ENCODE peak calls at places on chromosomes 12 and 14, in four cellular contexts. A, S, Y and F are unnamed samples.

GRCh38 chr14:32307881-32308582 is 21.1 kb upstream of the AKAP6 start:
- DNase-seq in A (no peak), S (no peak), Y (no peak), F (no peak)

GRCh38 chr14:54219281-54220121 is 177.3 kb upstream of the CDKN3 start:
- DNase-seq in A (no peak), S (no peak), Y (peak; percentile 67), F (no peak)

GRCh38 chr14:64202731-64203130 is 91.4 kb downstream of the ESR2 start:
- DNase-seq in A (no peak), S (no peak), Y (no peak), F (no peak)

GRCh38 chr12:8695116-8695515 is 2.7 kb upstream of the RIMKLB start:
- DNase-seq in A (no peak), S (no peak), Y (no peak), F (no peak)

GRCh38 chr12:67365131-67365530 is 96.0 kb downstream of the CAND1 start:
- DNase-seq in A (no peak), S (no peak), Y (no peak), F (no peak)

GRCh38 chr12:124577986-124578385 is 10.6 kb upstream of the NCOR2 start:
- DNase-seq in A (no peak), S (no peak), Y (no peak), F (no peak)

GRCh38 chr12:96445743-96446655 is 43.4 kb upstream of the CFAP54 start:
- DNase-seq in A (no peak), S (peak; percentile 70), Y (peak; percentile 71), F (peak; percentile 92)

GRCh38 chr12:31479516-31480210 is 111.3 kb downstream of the DENND5B start:
- DNase-seq in A (no peak), S (no peak), Y (no peak), F (no peak)

GRCh38 chr12:97556201-97556824 is 93.7 kb downstream of the RMST start:
- DNase-seq in A (no peak), S (no peak), Y (peak; percentile 42), F (no peak)

GRCh38 chr12:132818562-132818961 is 10.1 kb downstream of the GOLGA3 start:
- DNase-seq in A (no peak), S (no peak), Y (no peak), F (no peak)

GRCh38 chr14:20332946-20333782 is at the start of gene CCNB1IP1:
- DNase-seq in A (peak; percentile 8), S (peak; percentile 55), Y (peak; percentile 85), F (peak; percentile 93)

GRCh38 chr12:108806921-108807320 is 50.5 kb downstream of the SSH1 start:
- DNase-seq in A (no peak), S (no peak), Y (no peak), F (no peak)

GRCh38 chr14:102579696-102580551 is 12.5 kb upstream of the RCOR1 start:
- DNase-seq in A (no peak), S (peak; percentile 20), Y (peak; percentile 84), F (no peak)

GRCh38 chr12:132560831-132561783 is 49.3 kb downstream of the LRCOL1 start:
- DNase-seq in A (no peak), S (no peak), Y (peak; percentile 24), F (peak; percentile 60)

GRCh38 chr14:95686935-95687334 is 709 bp downstream of the TCL1B start:
- DNase-seq in A (no peak), S (no peak), Y (no peak), F (no peak)

GRCh38 chr14:89041245-89041585 is 216.8 kb downstream of the TTC8 start:
- DNase-seq in A (no peak), S (no peak), Y (no peak), F (no peak)

GRCh38 chr12:111687255-111687654 is 1.4 kb downstream of the ACAD10 start:
- DNase-seq in A (no peak), S (no peak), Y (no peak), F (peak; percentile 33)

GRCh38 chr14:30906752-30907658 is 32.6 kb downstream of the COCH start:
- DNase-seq in A (no peak), S (no peak), Y (no peak), F (peak; percentile 16)

GRCh38 chr14:101980700-101981099 is 16.3 kb downstream of the DYNC1H1 start:
- DNase-seq in A (no peak), S (peak; percentile 98), Y (peak; percentile 99), F (no peak)

GRCh38 chr14:104086661-104087461 is 1.4 kb downstream of the ASPG start:
- DNase-seq in A (no peak), S (no peak), Y (no peak), F (no peak)

GRCh38 chr12:50690923-50691322 is 73.0 kb upstream of the ATF1 start:
- DNase-seq in A (peak; percentile 3), S (no peak), Y (peak; percentile 37), F (no peak)

GRCh38 chr12:63802012-63802608 is 22.4 kb downstream of the RXYLT1 start:
- DNase-seq in A (no peak), S (no peak), Y (peak; percentile 30), F (peak; percentile 12)

GRCh38 chr12:109604902-109605536 is 31.4 kb downstream of the MVK start:
- DNase-seq in A (no peak), S (no peak), Y (no peak), F (no peak)

GRCh38 chr14:101960225-101960624 is 4.1 kb upstream of the DYNC1H1 start:
- DNase-seq in A (no peak), S (no peak), Y (no peak), F (no peak)

GRCh38 chr12:42091769-42092168 is 52.9 kb downstream of the GXYLT1 start:
- DNase-seq in A (no peak), S (no peak), Y (no peak), F (no peak)

GRCh38 chr12:2360630-2361170 is 307.9 kb downstream of the CACNA1C start:
- DNase-seq in A (no peak), S (no peak), Y (no peak), F (no peak)

GRCh38 chr14:50917449-50917848 is 26.8 kb downstream of the PYGL start:
- DNase-seq in A (no peak), S (no peak), Y (no peak), F (no peak)

GRCh38 chr14:76771432-76771980 is 10.2 kb downstream of the VASH1 start:
- DNase-seq in A (no peak), S (no peak), Y (no peak), F (no peak)

GRCh38 chr12:59698599-59698998 is 102.8 kb downstream of the SLC16A7 start:
- DNase-seq in A (no peak), S (peak; percentile 78), Y (peak; percentile 91), F (no peak)

GRCh38 chr14:50037837-50038236 is 78.5 kb downstream of the VCPKMT start:
- DNase-seq in A (no peak), S (no peak), Y (no peak), F (no peak)

GRCh38 chr12:54162741-54163140 is 26.0 kb downstream of the SMUG1 start:
- DNase-seq in A (no peak), S (no peak), Y (no peak), F (no peak)

GRCh38 chr14:95398630-95399547 is 79.2 kb upstream of the CLMN start:
- DNase-seq in A (no peak), S (no peak), Y (no peak), F (no peak)

GRCh38 chr14:95776798-95777615 is 63.1 kb upstream of the TCL1A start:
- DNase-seq in A (no peak), S (no peak), Y (no peak), F (no peak)

GRCh38 chr14:61091657-61092273 is 110.7 kb downstream of the SLC38A6 start:
- DNase-seq in A (no peak), S (no peak), Y (no peak), F (no peak)

GRCh38 chr12:64627781-64628180 is 17.5 kb downstream of the RASSF3 start:
- DNase-seq in A (no peak), S (peak; percentile 44), Y (peak; percentile 89), F (no peak)

GRCh38 chr14:24892730-24893059 is 157.3 kb downstream of the STXBP6 start:
- DNase-seq in A (no peak), S (no peak), Y (no peak), F (no peak)

GRCh38 chr12:32444895-32445294 is 45.5 kb downstream of the FGD4 start:
- DNase-seq in A (no peak), S (no peak), Y (peak; percentile 47), F (no peak)

GRCh38 chr12:101173197-101173749 is 36.8 kb downstream of the SLC5A8 start:
- DNase-seq in A (no peak), S (no peak), Y (no peak), F (no peak)

GRCh38 chr14:104246401-104247335 is 108.3 kb downstream of the KIF26A start:
- DNase-seq in A (no peak), S (no peak), Y (no peak), F (no peak)